ENCODE peak calls at places on chromosomes 1 and 21, in six cellular contexts. V is retina; O is putamen; J is OCI-LY7; K is stimulated activated CD8-positive, alpha-beta memory T cell treated with anti-CD3 and anti-CD28 coated beads, Interleukin-4, amount 100 ng/mL, for 4 hours; H is HT1080. N is an unnamed sample.

GRCh38 chr1:35406103-35406502 is 137.6 kb downstream of the ZMYM4 start:
- DNase-seq in V (no peak), O (no peak), J (no peak), K (no peak), H (peak; percentile 10), N (no peak)

GRCh38 chr21:42596657-42597056 is 56.8 kb upstream of the PDE9A start:
- DNase-seq in V (no peak), O (no peak), J (no peak), K (no peak), H (no peak), N (no peak)

GRCh38 chr1:214429951-214430742 is 121.3 kb downstream of the PTPN14 start:
- DNase-seq in V (no peak), O (no peak), J (no peak), K (no peak), H (no peak), N (no peak)

GRCh38 chr21:21290751-21291150 is 292.5 kb downstream of the NCAM2 start:
- DNase-seq in V (no peak), O (no peak), J (no peak), K (no peak), H (no peak), N (no peak)

GRCh38 chr1:76640092-76640491 is 227.2 kb upstream of the ST6GALNAC5 start:
- DNase-seq in V (no peak), O (no peak), J (no peak), K (no peak), H (peak; percentile 26), N (no peak)

GRCh38 chr1:4554291-4554865 is 100.0 kb upstream of the AJAP1 start:
- DNase-seq in V (no peak), O (no peak), J (no peak), K (no peak), H (no peak), N (no peak)

GRCh38 chr1:156920233-156921052 is at the start of gene LRRC71:
- DNase-seq in V (peak; percentile 93), O (peak; percentile 36), J (no peak), K (no peak), H (peak; percentile 21), N (peak; percentile 72)

GRCh38 chr1:43766086-43766784 is 58.9 kb downstream of the ST3GAL3 start:
- DNase-seq in V (peak; percentile 33), O (no peak), J (no peak), K (no peak), H (no peak), N (no peak)

GRCh38 chr1:78911956-78912880 is 94.3 kb downstream of the ADGRL4 start:
- DNase-seq in V (no peak), O (no peak), J (no peak), K (no peak), H (no peak), N (no peak)

GRCh38 chr1:109776911-109777310 is 13.2 kb upstream of the EPS8L3 start:
- DNase-seq in V (peak; percentile 88), O (peak; percentile 80), J (peak; percentile 75), K (peak; percentile 63), H (peak; percentile 70), N (peak; percentile 64)